ENCODE peak calls at places on chromosome 9, in five cellular contexts. I, J, R, C and Q are unnamed samples. For H3K4me1, the result is how much of the 10 kb centered on the place peaks cover.

GRCh38 chr9:132008871-132009812 is 70.5 kb downstream of the MED27 start:
- DNase-seq in R (no peak), C (no peak), J (no peak), I (no peak), Q (no peak)

GRCh38 chr9:112535811-112536210 is 49.2 kb downstream of the KIAA1958 start:
- DNase-seq in I (no peak), J (no peak), R (no peak), C (no peak), Q (no peak)

GRCh38 chr9:116163293-116164055 is 9.9 kb downstream of the PAPPA start:
- DNase-seq in I (no peak), C (peak), R (no peak), J (peak), Q (no peak)

GRCh38 chr9:115850548-115851304 is 302.9 kb upstream of the PAPPA start:
- DNase-seq in R (no peak), C (no peak), J (no peak), I (no peak), Q (no peak)

GRCh38 chr9:99607852-99608448 is 213.7 kb upstream of the NR4A3 start:
- DNase-seq in C (no peak), J (no peak), R (no peak), I (no peak), Q (no peak)

GRCh38 chr9:133979921-133980863 is 11.9 kb downstream of the VAV2 start:
- DNase-seq in R (peak), J (no peak), I (no peak), C (no peak), Q (no peak)

GRCh38 chr9:122366074-122366672 is 4.7 kb upstream of the PTGS1 start:
- DNase-seq in I (no peak), J (no peak), R (no peak), C (no peak), Q (no peak)

GRCh38 chr9:137396227-137396626 is 26.7 kb downstream of the EXD3 start:
- DNase-seq in I (no peak), C (no peak), J (no peak), R (peak), Q (no peak)

GRCh38 chr9:136728548-136729123 is 14.1 kb downstream of the LCN10 start:
- DNase-seq in R (peak), C (no peak), I (peak), J (peak), Q (peak)

GRCh38 chr9:93129691-93130500 is 4.2 kb downstream of the NINJ1 start:
- DNase-seq in C (no peak), I (no peak), J (no peak), R (no peak), Q (no peak)
- H3K27ac ChIP-seq in C (no peak), I (no peak), J (no peak), R (peak), Q (peak)

DNA sequence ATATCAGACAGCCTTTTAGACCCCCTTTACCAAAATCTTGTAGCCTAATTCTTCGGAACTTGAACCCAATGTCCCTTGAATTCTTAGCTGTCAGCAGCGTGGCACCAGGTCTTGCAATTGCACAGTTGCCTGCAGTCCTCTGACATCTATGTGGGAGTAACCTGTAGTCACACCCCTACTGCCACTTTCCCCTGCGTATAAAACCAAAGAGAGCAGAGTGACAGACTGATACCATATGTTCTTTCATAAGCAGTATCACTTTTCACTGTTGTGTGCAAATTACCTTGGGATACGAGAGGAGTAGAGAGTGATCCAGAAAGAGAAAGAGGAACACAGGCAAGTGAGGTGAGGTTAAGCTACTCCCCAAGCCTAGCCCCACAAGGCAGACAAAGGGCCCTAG is 364.3 kb upstream of the ADAMTSL1 start:
- DNase-seq in R (no peak), C (no peak), I (no peak), J (no peak), Q (no peak)
- H3K4me1 ChIP-seq in R (under half), C (under half), I (under half), J (under half), Q (under half)

GRCh38 chr9:70392850-70393249 is 21.6 kb downstream of the KLF9 start:
- DNase-seq in R (no peak), I (no peak), C (no peak), J (no peak), Q (no peak)
- H3K27ac ChIP-seq in R (peak), I (no peak), C (no peak), J (no peak), Q (no peak)

GRCh38 chr9:97160255-97160654 is 121.3 kb upstream of the CTSV start:
- DNase-seq in C (no peak), J (no peak), R (no peak), I (no peak), Q (no peak)
- H3K4me1 ChIP-seq in C (under half), J (under half), R (under half), I (under half), Q (under half)

DNA sequence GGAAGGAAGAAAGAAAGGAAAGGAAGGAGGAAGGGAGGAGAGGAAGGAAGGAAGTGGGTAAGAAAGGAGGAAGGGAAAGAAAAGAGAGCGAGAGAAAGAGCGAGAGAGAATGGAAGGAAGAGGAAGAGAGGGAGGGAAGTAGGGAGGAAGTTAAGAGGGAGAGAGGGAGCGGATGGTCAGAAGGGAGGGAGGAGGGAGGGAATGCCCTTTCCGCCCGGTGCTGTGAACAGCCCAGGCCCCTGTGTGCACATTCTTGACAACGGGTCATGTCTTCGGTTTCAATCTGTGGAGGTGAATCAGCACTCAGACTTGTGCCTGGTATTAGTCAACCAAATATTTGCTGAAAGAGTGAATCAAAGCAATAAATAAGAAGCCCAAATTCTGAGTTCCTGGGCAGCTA is 39.2 kb downstream of the PRUNE2 start:
- DNase-seq in C (no peak), I (no peak), J (peak), R (no peak), Q (no peak)
- H3K27ac ChIP-seq in C (no peak), I (no peak), J (no peak), R (no peak), Q (no peak)

DNA sequence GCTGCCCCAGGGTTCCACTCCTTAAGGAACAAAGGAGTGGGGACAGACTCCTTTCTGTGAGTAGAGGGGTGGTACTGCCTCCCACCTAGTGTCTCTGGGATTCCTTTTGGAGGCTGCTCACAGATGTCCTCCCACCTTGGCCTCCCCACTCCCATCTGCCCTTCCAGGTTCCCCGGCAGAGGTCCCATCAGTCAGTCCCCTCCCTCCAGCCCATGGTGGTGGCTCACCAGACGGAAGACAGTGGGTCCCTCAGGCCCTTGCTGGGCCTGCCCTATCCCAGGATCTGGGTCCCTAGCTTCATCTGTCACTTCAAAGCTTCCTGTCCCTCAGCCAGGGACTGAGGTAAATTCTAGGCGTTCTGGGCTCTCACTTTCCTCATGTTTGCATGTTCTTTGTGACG is 35.6 kb upstream of the NEK6 start:
- DNase-seq in J (no peak), C (peak), I (no peak), R (no peak), Q (no peak)
- H3K4me1 ChIP-seq in J (under half), C (half or more), I (under half), R (half or more), Q (under half)

DNA sequence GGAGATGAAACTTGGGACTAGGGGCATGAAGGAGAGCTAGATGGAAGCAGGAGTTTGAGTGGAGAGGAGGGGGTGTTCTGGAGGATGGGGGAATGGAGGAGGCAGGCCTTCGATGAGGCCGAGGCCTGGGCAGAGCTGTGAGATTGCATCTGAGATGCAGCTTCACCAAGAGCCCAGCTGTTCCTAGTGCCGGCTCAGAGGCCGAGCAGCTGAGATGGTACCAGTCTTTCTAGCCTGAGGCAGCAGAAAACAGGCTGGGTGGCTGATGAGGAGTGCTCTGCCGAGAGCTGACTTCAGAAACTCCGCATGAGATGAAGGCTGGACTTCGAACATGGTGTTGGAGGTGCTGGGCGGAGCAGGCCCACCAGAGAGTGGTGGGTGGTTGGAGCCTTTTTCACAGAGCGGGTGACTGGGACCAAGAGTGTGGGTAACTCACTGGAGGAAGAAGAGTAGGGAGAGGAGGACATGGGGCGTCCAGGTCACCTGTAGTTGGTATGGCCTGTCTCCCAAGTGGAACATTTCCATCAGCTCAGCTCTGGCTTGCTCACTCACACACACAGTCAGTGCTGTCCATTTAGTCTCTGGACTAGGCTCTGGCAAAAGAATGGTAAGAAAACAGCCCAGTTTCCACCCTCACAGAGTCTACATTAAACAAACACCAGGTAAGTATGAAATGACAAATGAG is 54.7 kb downstream of the TMOD1 start:
- DNase-seq in J (no peak), I (no peak), R (no peak), C (no peak), Q (no peak)
- H3K27ac ChIP-seq in J (no peak), I (peak), R (peak), C (no peak), Q (peak)

DNA sequence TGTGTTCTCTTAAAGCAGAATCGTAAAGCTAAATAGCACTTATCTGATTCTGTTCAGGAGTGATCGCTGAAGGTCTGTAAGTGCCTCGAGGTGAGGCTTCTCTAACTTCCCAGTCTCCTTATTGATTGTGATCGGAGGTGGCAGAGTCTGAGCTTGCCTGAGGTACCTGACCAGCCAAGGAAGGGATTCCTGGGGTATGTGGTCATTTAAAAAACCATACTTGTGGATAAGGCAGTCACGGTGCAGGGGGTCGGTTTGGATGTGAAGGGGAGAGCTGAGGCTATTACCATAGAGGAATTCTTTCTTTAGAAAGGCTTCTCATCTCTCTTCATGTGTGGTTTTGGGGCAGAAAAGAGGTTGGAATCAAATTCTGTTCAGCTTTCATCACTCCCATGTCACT is 193.7 kb downstream of the TLE4 start:
- DNase-seq in C (no peak), J (no peak), R (no peak), I (no peak), Q (no peak)
- H3K4me1 ChIP-seq in C (under half), J (under half), R (under half), I (under half), Q (under half)